ENCODE peak calls at places on chromosome 2, in eight cellular contexts. U, R, Z, O, Q, S, N and C are unnamed samples.
A peak's percentile ranks its signal among the peaks of the same experiment; 100 is the strongest.

GRCh38 chr2:99085400-99085799 is 56.1 kb upstream of the C2orf15 start:
- DNase-seq in U (no peak), R (peak; percentile 9), Z (peak; percentile 15), O (no peak), Q (peak; percentile 21), S (no peak), N (no peak), C (no peak)

GRCh38 chr2:86293612-86294011 is 43.8 kb downstream of the REEP1 start:
- DNase-seq in U (no peak), R (no peak), Z (no peak), O (no peak), Q (no peak), S (no peak), N (no peak), C (no peak)

GRCh38 chr2:9781252-9781651 is 62.0 kb upstream of the TAF1B start:
- DNase-seq in U (no peak), R (no peak), Z (no peak), O (no peak), Q (peak; percentile 98), S (no peak), N (no peak), C (no peak)

GRCh38 chr2:667332-668000 is 9.7 kb downstream of the TMEM18 start:
- DNase-seq in U (no peak), R (peak; percentile 77), Z (no peak), O (no peak), Q (peak; percentile 76), S (no peak), N (no peak), C (no peak)

GRCh38 chr2:190023860-190024259 is 38.7 kb downstream of the MSTN start:
- DNase-seq in U (no peak), R (peak; percentile 59), Z (no peak), O (no peak), Q (peak; percentile 75), S (no peak), N (peak; percentile 22), C (no peak)

GRCh38 chr2:9165625-9166024 is 41.0 kb upstream of the ASAP2 start:
- DNase-seq in U (no peak), R (peak; percentile 34), Z (no peak), O (no peak), Q (peak; percentile 34), S (no peak), N (no peak), C (no peak)

GRCh38 chr2:45203400-45203799 is 194.1 kb upstream of the SIX2 start:
- DNase-seq in U (no peak), R (no peak), Z (no peak), O (no peak), Q (no peak), S (no peak), N (no peak), C (no peak)

GRCh38 chr2:23055251-23055650 is 329.7 kb upstream of the KLHL29 start:
- DNase-seq in U (no peak), R (no peak), Z (no peak), O (no peak), Q (no peak), S (no peak), N (no peak), C (no peak)

GRCh38 chr2:172249986-172250385 is 147.3 kb upstream of the DLX2 start:
- DNase-seq in U (no peak), R (peak; percentile 76), Z (no peak), O (no peak), Q (peak; percentile 64), S (no peak), N (no peak), C (no peak)

GRCh38 chr2:186641807-186642321 is 52.0 kb upstream of the FAM171B start:
- DNase-seq in U (peak; percentile 9), R (peak; percentile 78), Z (peak; percentile 10), O (no peak), Q (peak; percentile 81), S (peak; percentile 15), N (peak; percentile 46), C (no peak)

GRCh38 chr2:23681356-23682140 is 245.4 kb downstream of the ATAD2B start:
- DNase-seq in U (no peak), R (no peak), Z (no peak), O (no peak), Q (no peak), S (no peak), N (no peak), C (no peak)

GRCh38 chr2:128214866-128215460 is 103.7 kb downstream of the HS6ST1 start:
- DNase-seq in U (no peak), R (no peak), Z (no peak), O (no peak), Q (no peak), S (no peak), N (no peak), C (no peak)

GRCh38 chr2:45302011-45302325 is 292.7 kb upstream of the SIX2 start:
- DNase-seq in U (no peak), R (no peak), Z (no peak), O (no peak), Q (no peak), S (no peak), N (no peak), C (no peak)

GRCh38 chr2:70708376-70709199 is 59.4 kb downstream of the ADD2 start:
- DNase-seq in U (no peak), R (no peak), Z (no peak), O (no peak), Q (no peak), S (no peak), N (no peak), C (no peak)

GRCh38 chr2:198638579-198638978 is 819.2 kb downstream of the SATB2 start:
- DNase-seq in U (no peak), R (no peak), Z (no peak), O (no peak), Q (no peak), S (no peak), N (no peak), C (no peak)

GRCh38 chr2:9336209-9336533 is 87.2 kb downstream of the ITGB1BP1 start:
- DNase-seq in U (no peak), R (peak; percentile 57), Z (no peak), O (no peak), Q (no peak), S (no peak), N (peak; percentile 17), C (no peak)

GRCh38 chr2:147420517-147420916 is 424.3 kb upstream of the ACVR2A start:
- DNase-seq in U (no peak), R (no peak), Z (no peak), O (no peak), Q (no peak), S (no peak), N (no peak), C (no peak)

GRCh38 chr2:204825054-204825453 is 279.8 kb downstream of the PARD3B start:
- DNase-seq in U (no peak), R (no peak), Z (no peak), O (no peak), Q (no peak), S (no peak), N (no peak), C (no peak)

GRCh38 chr2:97726311-97727064 is 13.1 kb downstream of the ZAP70 start:
- DNase-seq in U (no peak), R (peak; percentile 4), Z (no peak), O (no peak), Q (no peak), S (no peak), N (no peak), C (no peak)

GRCh38 chr2:53373126-53373525 is 394.5 kb upstream of the CHAC2 start:
- DNase-seq in U (no peak), R (no peak), Z (no peak), O (no peak), Q (no peak), S (no peak), N (no peak), C (no peak)
- TF ChIP-seq CTCF in U (no peak), R (no peak), Z (no peak), O (no peak), Q (no peak), S (no peak), N (no peak), C (no peak)

DNA sequence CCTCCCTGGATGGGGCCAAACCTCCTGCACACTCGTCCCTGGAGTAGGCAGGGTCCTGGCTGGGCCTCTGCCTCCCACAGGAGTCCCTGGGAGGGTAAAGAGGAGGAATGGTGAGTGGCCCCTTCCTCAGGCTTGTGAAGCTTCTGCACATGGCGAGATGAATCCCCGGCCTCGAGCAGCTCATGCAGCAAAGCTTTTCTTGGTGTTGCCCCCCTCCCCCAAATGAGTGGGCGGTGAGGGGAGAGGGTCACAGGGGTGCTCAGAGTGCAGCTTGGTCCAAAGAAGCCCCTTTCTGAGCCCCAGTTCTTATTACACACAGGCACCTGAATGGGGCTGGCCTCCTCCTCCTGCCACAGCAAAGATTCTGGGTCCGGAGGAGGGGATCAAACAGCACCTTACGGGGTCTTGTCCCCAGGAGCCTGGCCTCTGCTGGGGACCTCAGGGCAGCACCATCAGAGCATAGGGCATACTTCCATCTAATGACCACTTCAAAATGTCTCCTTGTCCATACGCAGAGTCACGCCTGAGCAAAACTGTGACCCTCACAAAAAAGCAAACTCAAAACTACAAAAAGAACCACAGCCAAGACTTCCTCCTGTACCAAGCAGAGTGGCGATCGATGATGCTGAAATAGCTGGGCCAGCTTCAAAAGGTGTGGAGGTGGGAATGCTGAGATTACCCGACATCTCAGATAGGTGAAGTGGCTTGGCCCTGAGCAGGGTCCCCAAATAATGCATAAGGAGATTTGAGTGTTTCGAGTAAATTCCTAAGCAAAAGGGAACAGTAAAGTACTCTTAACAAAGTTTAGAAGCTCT is 148.4 kb upstream of the TWIST2 start:
- DNase-seq in U (no peak), R (no peak), Z (no peak), O (peak; percentile 71), Q (no peak), S (no peak), N (no peak), C (no peak)
- TF ChIP-seq CTCF in U (no peak), R (no peak), Z (no peak), O (no peak), Q (no peak), S (no peak), N (no peak), C (no peak)

DNA sequence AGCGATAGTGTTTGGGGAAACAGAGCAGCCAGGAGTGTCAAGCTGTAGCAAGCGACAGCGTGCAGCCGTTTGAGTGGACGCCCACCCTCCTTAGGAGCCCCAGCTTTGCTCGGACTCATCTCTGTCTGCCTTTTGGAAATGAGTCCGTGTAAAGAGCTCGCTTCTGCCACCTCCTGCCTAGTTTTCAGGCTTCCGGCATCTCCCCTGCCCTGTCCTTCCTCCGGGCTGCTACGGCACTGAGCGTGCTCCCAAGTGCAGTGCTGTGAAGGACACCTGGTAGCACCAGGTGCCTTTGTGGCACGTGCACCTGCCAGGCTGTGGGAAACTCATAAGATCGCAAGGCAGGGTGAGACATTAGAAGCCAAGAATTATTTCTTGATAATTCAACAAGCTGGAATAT is 117.1 kb downstream of the RNF144A start:
- DNase-seq in U (no peak), R (peak; percentile 37), Z (no peak), O (no peak), Q (no peak), S (no peak), N (no peak), C (no peak)
- TF ChIP-seq CTCF in U (peak; percentile 17), R (peak; percentile 41), Z (no peak), O (no peak), Q (no peak), S (no peak), N (no peak), C (no peak)

GRCh38 chr2:19313553-19313952 is 44.9 kb downstream of the OSR1 start:
- DNase-seq in U (no peak), R (no peak), Z (no peak), O (no peak), Q (no peak), S (no peak), N (no peak), C (no peak)

GRCh38 chr2:19312949-19313348 is 45.5 kb downstream of the OSR1 start:
- DNase-seq in U (no peak), R (peak; percentile 63), Z (no peak), O (no peak), Q (peak; percentile 49), S (no peak), N (peak; percentile 18), C (no peak)
- TF ChIP-seq CTCF in U (peak; percentile 37), R (peak; percentile 54), Z (no peak), O (no peak), Q (peak; percentile 11), S (no peak), N (no peak), C (no peak)